ENCODE peak calls at places on chromosome 15, in ten cellular contexts. A is iPS DF 6.9; R is HTR-8/SVneo; O is T-helper 9 cell; E is cardiac muscle cell; S is AG04450; W is activated T-helper 9 cell treated with anti-CD3 and anti-CD28 coated beads, Interleukin-2, amount 50 U/mL, for 16 hours; Z is GM10248; I is Caco-2; P is transverse colon. J is an unnamed sample.

GRCh38 chr15:31294067-31294466 is 32.6 kb upstream of the KLF13 start:
- DNase-seq in P (no peak), E (no peak), S (no peak), A (no peak), I (no peak), R (no peak), Z (no peak), O (no peak), W (no peak), J (no peak)

GRCh38 chr15:55588070-55588817 is at the start of gene PYGO1:
- DNase-seq in P (peak; percentile 19), S (peak; percentile 24), R (peak; percentile 41), I (peak; percentile 78), A (no peak), Z (peak; percentile 67), E (peak; percentile 79), O (no peak), W (peak; percentile 5), J (peak; percentile 82)

GRCh38 chr15:74789171-74789627 is 7.3 kb downstream of the CSK start:
- DNase-seq in Z (no peak), O (no peak), I (peak; percentile 74), S (no peak), E (no peak), R (no peak), A (no peak), W (no peak), P (peak; percentile 89), J (no peak)

GRCh38 chr15:31347067-31347975 is 20.7 kb downstream of the KLF13 start:
- DNase-seq in R (no peak), W (peak; percentile 64), P (no peak), Z (no peak), A (no peak), S (no peak), E (no peak), I (no peak), O (peak; percentile 69), J (no peak)

GRCh38 chr15:85477730-85478129 is 97.3 kb downstream of the AKAP13 start:
- DNase-seq in W (no peak), Z (no peak), R (peak; percentile 31), I (no peak), S (no peak), A (no peak), E (peak; percentile 57), P (no peak), O (no peak), J (no peak)

GRCh38 chr15:50628421-50628820 is 58.2 kb downstream of the TRPM7 start:
- DNase-seq in R (no peak), A (no peak), Z (no peak), P (no peak), E (no peak), O (no peak), W (no peak), I (no peak), S (no peak), J (no peak)

GRCh38 chr15:52783191-52783829 is 6.8 kb downstream of the ONECUT1 start:
- DNase-seq in S (no peak), A (no peak), Z (no peak), P (no peak), I (no peak), R (no peak), W (no peak), O (no peak), E (peak; percentile 33), J (no peak)

GRCh38 chr15:68488966-68489365 is 57.0 kb upstream of the ITGA11 start:
- DNase-seq in E (no peak), W (no peak), P (no peak), S (no peak), I (no peak), O (no peak), Z (no peak), A (no peak), R (no peak), J (no peak)

GRCh38 chr15:37106490-37107001 is 6.2 kb upstream of the MEIS2 start:
- DNase-seq in S (no peak), R (no peak), P (no peak), Z (no peak), I (no peak), A (no peak), E (peak; percentile 79), W (no peak), O (no peak), J (peak; percentile 78)

GRCh38 chr15:38335106-38335505 is 82.5 kb downstream of the SPRED1 start:
- DNase-seq in O (no peak), R (no peak), I (no peak), Z (no peak), A (no peak), W (no peak), P (no peak), E (no peak), S (no peak), J (no peak)

GRCh38 chr15:34318277-34319079 is 19.1 kb downstream of the SLC12A6 start:
- DNase-seq in P (peak; percentile 80), R (peak; percentile 59), Z (peak; percentile 39), W (no peak), S (no peak), E (peak; percentile 75), I (peak; percentile 64), A (no peak), O (no peak), J (peak; percentile 46)

GRCh38 chr15:42145546-42146455 is 10.6 kb downstream of the PLA2G4F start:
- DNase-seq in O (no peak), W (no peak), S (no peak), Z (no peak), I (no peak), A (no peak), R (no peak), E (no peak), P (no peak), J (no peak)

GRCh38 chr15:45497261-45497660 is 25.3 kb downstream of the SLC30A4 start:
- DNase-seq in I (no peak), R (no peak), W (no peak), A (no peak), P (no peak), S (no peak), E (no peak), O (no peak), Z (no peak), J (no peak)

GRCh38 chr15:40103124-40103858 is 5.4 kb downstream of the BMF start:
- DNase-seq in S (no peak), P (peak; percentile 89), Z (no peak), E (peak; percentile 64), O (no peak), A (no peak), I (peak; percentile 87), W (no peak), R (no peak), J (peak; percentile 94)

GRCh38 chr15:80251505-80252280 is at the start of gene CTXND1:
- DNase-seq in S (no peak), O (no peak), P (no peak), E (no peak), A (no peak), R (no peak), W (no peak), I (peak; percentile 17), Z (no peak), J (peak; percentile 12)

GRCh38 chr15:27671794-27672438 is 427.2 kb downstream of the OCA2 start:
- DNase-seq in W (no peak), R (no peak), E (no peak), I (no peak), S (no peak), P (no peak), O (no peak), A (no peak), Z (no peak), J (no peak)

GRCh38 chr15:100628746-100629145 is 26.4 kb downstream of the ASB7 start:
- DNase-seq in O (no peak), E (peak; percentile 77), W (no peak), R (no peak), I (no peak), Z (no peak), P (no peak), A (no peak), S (no peak), J (no peak)

GRCh38 chr15:76286231-76286879 is 24.9 kb downstream of the ETFA start:
- DNase-seq in R (no peak), P (no peak), Z (peak; percentile 67), S (no peak), I (no peak), A (no peak), O (no peak), E (no peak), W (no peak), J (no peak)

GRCh38 chr15:82540984-82541431 is 751 bp upstream of the RPS17 start:
- DNase-seq in R (peak; percentile 20), Z (no peak), A (no peak), E (peak; percentile 29), W (no peak), I (no peak), P (peak; percentile 21), S (no peak), O (no peak), J (no peak)

GRCh38 chr15:56917652-56918045 is 795 bp upstream of the TCF12 start:
- DNase-seq in S (no peak), A (no peak), P (no peak), R (no peak), O (no peak), Z (peak; percentile 19), I (peak; percentile 4), E (no peak), W (no peak), J (no peak)

GRCh38 chr15:100918690-100919480 is at the start of gene LRRK1:
- DNase-seq in A (no peak), P (peak; percentile 52), S (no peak), E (peak; percentile 59), W (no peak), I (peak; percentile 65), Z (peak; percentile 65), R (peak; percentile 50), O (no peak), J (peak; percentile 28)

GRCh38 chr15:91853968-91854943 is 748 bp downstream of the SLCO3A1 start:
- DNase-seq in P (peak; percentile 57), W (peak; percentile 34), S (no peak), A (no peak), O (peak; percentile 39), R (no peak), Z (no peak), E (peak; percentile 39), I (peak; percentile 32), J (peak; percentile 69)

GRCh38 chr15:70355275-70355795 is 257.6 kb upstream of the TLE3 start:
- DNase-seq in I (no peak), O (no peak), P (no peak), R (no peak), S (no peak), Z (no peak), W (no peak), E (no peak), A (no peak), J (no peak)

GRCh38 chr15:51244366-51244977 is 93.9 kb downstream of the CYP19A1 start:
- DNase-seq in I (no peak), Z (no peak), P (no peak), R (no peak), E (peak; percentile 71), W (no peak), O (no peak), S (no peak), A (no peak), J (no peak)

GRCh38 chr15:74196175-74196574 is 6.4 kb downstream of the STRA6 start:
- DNase-seq in O (no peak), Z (no peak), S (peak; percentile 72), R (peak; percentile 83), E (peak; percentile 98), I (no peak), P (peak; percentile 86), W (no peak), A (no peak), J (peak; percentile 88)

GRCh38 chr15:38504680-38505467 is 50.9 kb downstream of the FAM98B start:
- DNase-seq in O (no peak), P (no peak), S (no peak), A (no peak), I (no peak), E (no peak), W (no peak), R (no peak), Z (no peak), J (no peak)

GRCh38 chr15:50463423-50464358 is 39.5 kb downstream of the USP8 start:
- DNase-seq in E (peak; percentile 20), I (no peak), W (no peak), P (no peak), S (peak; percentile 34), Z (no peak), A (no peak), R (no peak), O (no peak), J (no peak)

GRCh38 chr15:50340431-50340830 is 14.6 kb downstream of the GABPB1 start:
- DNase-seq in P (no peak), W (no peak), S (no peak), O (no peak), Z (no peak), E (no peak), A (no peak), I (no peak), R (no peak), J (no peak)